ENCODE peak calls at places on chromosome 9, in seven cellular contexts. Q, F, O, I, A, Z and E are unnamed samples.

GRCh38 chr9:135075234-135076142 is 12.0 kb upstream of the OLFM1 start:
- DNase-seq in Q (no peak), O (peak; percentile 29), A (peak; percentile 20), Z (peak; percentile 17), F (no peak), I (no peak), E (no peak)

GRCh38 chr9:107243757-107244156 is 39.3 kb upstream of the RAD23B start:
- DNase-seq in Q (no peak), F (peak; percentile 78), O (peak; percentile 29), A (peak; percentile 55), Z (no peak), I (peak; percentile 31), E (no peak)

GRCh38 chr9:98790601-98791146 is 5.7 kb downstream of the ANKS6 start:
- DNase-seq in I (no peak), O (no peak), A (no peak), F (no peak), Q (no peak), Z (no peak), E (no peak)

GRCh38 chr9:38357350-38358114 is 35.0 kb upstream of the ALDH1B1 start:
- DNase-seq in Q (no peak), O (no peak), F (no peak), Z (no peak), A (no peak), I (no peak), E (no peak)

GRCh38 chr9:32587901-32588300 is 14.9 kb upstream of the NDUFB6 start:
- DNase-seq in Q (no peak), I (no peak), A (peak; percentile 39), F (peak; percentile 14), O (no peak), Z (no peak), E (no peak)

GRCh38 chr9:127854169-127854833 is at the start of gene ENG:
- DNase-seq in O (peak; percentile 54), F (no peak), Q (no peak), Z (no peak), I (peak; percentile 63), A (peak; percentile 87), E (no peak)

GRCh38 chr9:68793605-68794343 is 88.7 kb downstream of the PIP5K1B start:
- DNase-seq in F (no peak), A (no peak), I (no peak), O (no peak), Z (no peak), Q (peak; percentile 12), E (no peak)

GRCh38 chr9:133873006-133873780 is 118.9 kb downstream of the VAV2 start:
- DNase-seq in A (no peak), Z (no peak), Q (no peak), I (no peak), F (peak; percentile 75), O (no peak), E (no peak)

GRCh38 chr9:125646222-125647100 is 60.5 kb downstream of the MAPKAP1 start:
- DNase-seq in Z (no peak), Q (no peak), A (no peak), F (no peak), O (no peak), I (no peak), E (no peak)

GRCh38 chr9:98709968-98710965 is 1.5 kb upstream of the GABBR2 start:
- DNase-seq in Q (no peak), I (peak; percentile 48), O (no peak), A (peak; percentile 72), F (peak; percentile 73), Z (no peak), E (peak; percentile 9)

GRCh38 chr9:89387970-89388867 is 69.9 kb downstream of the SECISBP2 start:
- DNase-seq in Z (no peak), O (peak; percentile 42), Q (no peak), A (peak; percentile 81), I (peak; percentile 11), F (peak; percentile 94), E (no peak)

GRCh38 chr9:36386396-36386795 is 13.7 kb downstream of the RNF38 start:
- DNase-seq in O (no peak), I (no peak), Z (no peak), A (peak; percentile 9), F (peak; percentile 48), Q (no peak), E (no peak)

GRCh38 chr9:124940521-124940893 is 376 bp downstream of the GOLGA1 start:
- DNase-seq in Q (no peak), I (no peak), Z (no peak), O (no peak), A (no peak), F (no peak), E (no peak)

GRCh38 chr9:97632992-97633858 is at the start of the genes NCBP1 and TSTD2:
- DNase-seq in A (peak; percentile 99), I (peak; percentile 96), F (peak; percentile 97), Q (peak; percentile 97), Z (peak; percentile 89), O (peak; percentile 98), E (peak; percentile 94)

GRCh38 chr9:16680965-16681658 is 189.4 kb downstream of the BNC2 start:
- DNase-seq in A (peak; percentile 82), F (no peak), I (no peak), Z (no peak), Q (no peak), O (no peak), E (no peak)

GRCh38 chr9:123423036-123423640 is 67.1 kb downstream of the CRB2 start:
- DNase-seq in Q (no peak), I (no peak), O (no peak), A (no peak), Z (no peak), F (no peak), E (no peak)

GRCh38 chr9:35341585-35341984 is 148.3 kb upstream of the RUSC2 start:
- DNase-seq in F (peak; percentile 52), Q (peak; percentile 22), I (peak; percentile 64), A (peak; percentile 89), Z (no peak), O (peak; percentile 39), E (no peak)

GRCh38 chr9:132020845-132021510 is 58.7 kb downstream of the MED27 start:
- DNase-seq in F (no peak), A (no peak), O (no peak), Q (no peak), Z (no peak), I (no peak), E (no peak)

GRCh38 chr9:81461196-81461595 is 228.2 kb downstream of the TLE1 start:
- DNase-seq in I (no peak), Z (no peak), Q (no peak), O (no peak), F (peak; percentile 95), A (peak; percentile 14), E (no peak)

GRCh38 chr9:108543251-108543768 is 312.5 kb downstream of the ACTL7B start:
- DNase-seq in Z (no peak), Q (no peak), A (peak; percentile 75), F (no peak), I (peak; percentile 37), O (no peak), E (no peak)

GRCh38 chr9:127966416-127967150 is 14.2 kb downstream of the EEIG1 start:
- DNase-seq in Q (no peak), A (no peak), I (no peak), O (peak; percentile 72), Z (no peak), F (no peak), E (no peak)

GRCh38 chr9:38182321-38182720 is 113.3 kb upstream of the SHB start:
- DNase-seq in O (no peak), Z (no peak), Q (no peak), I (no peak), F (peak; percentile 8), A (no peak), E (no peak)

GRCh38 chr9:83336696-83337095 is 201.5 kb downstream of the FRMD3 start:
- DNase-seq in Q (no peak), A (no peak), I (no peak), F (no peak), O (no peak), Z (no peak), E (no peak)

GRCh38 chr9:136081826-136082495 is 13.1 kb downstream of the NACC2 start:
- DNase-seq in F (no peak), I (no peak), O (no peak), A (no peak), Z (no peak), Q (no peak), E (no peak)

GRCh38 chr9:124617477-124618141 is 110.4 kb upstream of the NR5A1 start:
- DNase-seq in O (peak; percentile 81), Z (peak; percentile 56), A (peak; percentile 89), F (peak; percentile 65), I (peak; percentile 63), Q (peak; percentile 69), E (peak; percentile 79)

GRCh38 chr9:92406506-92406905 is 2.1 kb upstream of the OGN start:
- DNase-seq in Z (no peak), I (no peak), A (peak; percentile 11), F (peak; percentile 60), O (no peak), Q (peak; percentile 84), E (peak; percentile 52)